ENCODE peak calls at places on chromosomes 6 and 20, in ten cellular contexts. S, C, E, V, B, O, T, W, G and F are unnamed samples.

GRCh38 chr20:22794200-22794599 is 209.8 kb upstream of the FOXA2 start:
- DNase-seq in S (no peak), C (no peak), E (no peak), V (no peak), B (no peak), O (no peak), T (no peak), W (no peak), G (no peak), F (no peak)

GRCh38 chr20:47809561-47809960 is 24.3 kb upstream of the SULF2 start:
- DNase-seq in S (no peak), C (peak), E (peak), V (no peak), B (no peak), O (no peak), T (no peak), W (peak), G (peak), F (no peak)

GRCh38 chr20:49656304-49656703 is 57.4 kb downstream of the B4GALT5 start:
- DNase-seq in S (peak), C (no peak), E (no peak), V (no peak), B (no peak), O (no peak), T (no peak), W (no peak), G (no peak), F (no peak)

GRCh38 chr20:1876975-1877603 is 18.1 kb upstream of the SIRPA start:
- DNase-seq in S (peak), C (no peak), E (no peak), V (no peak), B (no peak), O (no peak), T (peak), W (peak), G (no peak), F (no peak)

GRCh38 chr6:29336269-29336668 is 32.4 kb downstream of the OR5V1 start:
- DNase-seq in S (no peak), C (no peak), E (no peak), V (no peak), B (no peak), O (no peak), T (no peak), W (no peak), G (no peak), F (no peak)

GRCh38 chr20:35134472-35134871 is 12.7 kb downstream of the EDEM2 start:
- DNase-seq in S (no peak), C (no peak), E (no peak), V (no peak), B (no peak), O (no peak), T (no peak), W (no peak), G (no peak), F (no peak)

GRCh38 chr20:13554076-13554475 is 84.7 kb downstream of the TASP1 start:
- DNase-seq in S (no peak), C (no peak), E (no peak), V (no peak), B (no peak), O (no peak), T (no peak), W (no peak), G (no peak), F (no peak)

GRCh38 chr6:138673317-138674014 is 100.1 kb upstream of the CCDC28A start:
- DNase-seq in S (no peak), C (no peak), E (no peak), V (no peak), B (no peak), O (no peak), T (no peak), W (no peak), G (no peak), F (peak)

GRCh38 chr6:169981568-169981967 is 230.1 kb downstream of the ERMARD start:
- DNase-seq in S (no peak), C (peak), E (no peak), V (no peak), B (no peak), O (no peak), T (no peak), W (no peak), G (no peak), F (no peak)

GRCh38 chr6:122730775-122731386 is 48.6 kb upstream of the FABP7 start:
- DNase-seq in S (no peak), C (no peak), E (no peak), V (peak), B (no peak), O (no peak), T (no peak), W (peak), G (no peak), F (peak)